ENCODE peak calls at places on chromosomes 4 and X, in nine cellular contexts. E is mammary epithelial cell, B is upper lobe of right lung, J is neural progenitor cell, O is Calu3, A is mesothelial cell of epicardium, I is omental fat pad, M is HCT116, U is PC-3. Y is an unnamed sample.

GRCh38 chr4:146959692-146960091 is 14.0 kb upstream of the TTC29 start:
- DNase-seq in E (no peak), B (no peak), J (no peak), O (no peak), A (no peak), I (no peak), M (no peak), U (peak; percentile 17), Y (no peak)

GRCh38 chrX:139759637-139760036 is 51.7 kb upstream of the MCF2 start:
- DNase-seq in E (peak; percentile 15), B (no peak), J (peak; percentile 24), O (peak; percentile 5), A (no peak), I (no peak), M (no peak), U (peak; percentile 56), Y (no peak)

GRCh38 chrX:74420194-74421035 is 878 bp upstream of the SLC16A2 start:
- DNase-seq in E (peak; percentile 66), B (peak; percentile 79), J (peak; percentile 78), O (peak; percentile 43), A (peak; percentile 66), I (no peak), M (no peak), U (peak; percentile 70), Y (peak; percentile 48)

GRCh38 chr4:121769341-121769740 is 4.4 kb upstream of the SMIM43 start:
- DNase-seq in E (no peak), B (no peak), J (no peak), O (no peak), A (no peak), I (no peak), M (no peak), U (no peak), Y (no peak)

GRCh38 chr4:38865445-38865844 is 2.2 kb upstream of the FAM114A1 start:
- DNase-seq in E (no peak), B (no peak), J (no peak), O (no peak), A (no peak), I (no peak), M (no peak), U (no peak), Y (no peak)

GRCh38 chrX:50448565-50448964 is 22.1 kb downstream of the DGKK start:
- DNase-seq in E (peak; percentile 78), B (no peak), J (no peak), O (peak; percentile 63), A (no peak), I (no peak), M (peak; percentile 69), U (peak; percentile 81), Y (no peak)

GRCh38 chr4:163548481-163549243 is 54.2 kb downstream of the TMA16 start:
- DNase-seq in E (peak; percentile 29), B (no peak), J (peak; percentile 70), O (peak; percentile 18), A (no peak), I (no peak), M (no peak), U (peak; percentile 65), Y (no peak)

GRCh38 chr4:53646792-53647191 is 55.5 kb upstream of the LNX1 start:
- DNase-seq in E (no peak), B (no peak), J (no peak), O (no peak), A (no peak), I (no peak), M (no peak), U (peak; percentile 47), Y (no peak)

GRCh38 chr4:110005461-110006056 is 92.9 kb downstream of the EGF start:
- DNase-seq in E (peak; percentile 72), B (no peak), J (peak; percentile 68), O (no peak), A (no peak), I (no peak), M (peak; percentile 57), U (peak; percentile 72), Y (no peak)

GRCh38 chr4:107131295-107131694 is 95.2 kb upstream of the DKK2 start:
- DNase-seq in E (no peak), B (no peak), J (no peak), O (no peak), A (no peak), I (no peak), M (no peak), U (no peak), Y (no peak)

GRCh38 chr4:153513596-153513995 is 47.4 kb downstream of the TMEM131L start:
- DNase-seq in E (no peak), B (no peak), J (no peak), O (no peak), A (no peak), I (no peak), M (peak; percentile 62), U (peak; percentile 52), Y (no peak)

GRCh38 chrX:13295841-13296240 is 24.0 kb downstream of the ATXN3L start:
- DNase-seq in E (no peak), B (no peak), J (no peak), O (no peak), A (no peak), I (no peak), M (no peak), U (no peak), Y (no peak)

GRCh38 chrX:17519349-17519748 is 144.3 kb downstream of the NHS start:
- DNase-seq in E (no peak), B (no peak), J (no peak), O (no peak), A (no peak), I (no peak), M (no peak), U (no peak), Y (no peak)

DNA sequence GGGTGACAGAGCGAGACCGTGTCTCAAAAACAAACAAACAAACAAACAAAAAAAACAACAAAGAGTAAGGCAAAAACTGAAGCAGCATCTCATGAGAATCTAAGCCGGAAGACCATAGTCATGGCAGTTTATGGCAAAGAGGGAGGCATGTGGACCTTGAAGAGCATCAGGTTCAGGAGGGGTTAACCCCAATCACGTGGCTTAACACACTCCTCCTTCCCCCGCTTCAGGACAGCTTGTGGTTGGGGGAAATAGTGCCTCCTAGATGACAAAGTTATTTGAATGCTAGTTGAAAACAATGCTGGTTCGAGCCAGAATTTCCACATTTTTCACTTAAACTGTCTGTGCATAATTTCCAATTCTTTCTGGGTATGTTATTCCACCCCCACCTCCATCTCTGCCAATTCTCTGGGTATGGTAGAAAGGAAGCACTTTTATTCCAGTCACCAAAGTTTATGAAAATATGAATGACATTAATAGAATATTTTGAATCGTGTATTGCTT is 11.7 kb upstream of the MAP7D3 start:
- DNase-seq in E (no peak), B (no peak), J (no peak), O (no peak), A (no peak), I (no peak), M (no peak), U (no peak), Y (no peak)
- TF ChIP-seq CTCF in E (no peak), B (no peak), J (no peak), O (no peak), A (no peak), I (no peak), M (no peak), U (no peak), Y (no peak)

DNA sequence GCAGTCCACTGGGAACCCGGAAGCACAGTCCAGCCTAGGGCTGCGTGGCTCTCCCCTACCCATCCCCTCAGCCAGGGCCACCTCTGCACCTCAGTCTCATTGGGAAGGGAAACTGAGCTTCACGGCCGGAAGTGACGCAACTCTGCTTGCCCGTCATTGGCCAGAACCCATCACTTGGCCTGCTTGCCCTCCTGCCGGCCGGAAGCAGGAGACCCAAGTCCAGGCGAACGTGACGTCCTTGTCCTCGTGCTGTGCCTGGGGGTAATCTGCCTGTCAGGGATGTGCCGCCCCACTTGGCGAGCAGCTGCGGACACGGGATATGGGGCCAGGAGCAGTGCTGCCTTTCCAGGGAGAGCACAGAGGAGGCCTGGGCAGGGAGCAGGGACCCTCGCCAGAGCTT is 31.2 kb downstream of the ZFYVE28 start:
- DNase-seq in E (no peak), B (no peak), J (no peak), O (no peak), A (no peak), I (no peak), M (no peak), U (no peak), Y (no peak)
- TF ChIP-seq CTCF in E (no peak), B (no peak), J (no peak), O (no peak), A (no peak), I (no peak), M (no peak), U (no peak), Y (no peak)

DNA sequence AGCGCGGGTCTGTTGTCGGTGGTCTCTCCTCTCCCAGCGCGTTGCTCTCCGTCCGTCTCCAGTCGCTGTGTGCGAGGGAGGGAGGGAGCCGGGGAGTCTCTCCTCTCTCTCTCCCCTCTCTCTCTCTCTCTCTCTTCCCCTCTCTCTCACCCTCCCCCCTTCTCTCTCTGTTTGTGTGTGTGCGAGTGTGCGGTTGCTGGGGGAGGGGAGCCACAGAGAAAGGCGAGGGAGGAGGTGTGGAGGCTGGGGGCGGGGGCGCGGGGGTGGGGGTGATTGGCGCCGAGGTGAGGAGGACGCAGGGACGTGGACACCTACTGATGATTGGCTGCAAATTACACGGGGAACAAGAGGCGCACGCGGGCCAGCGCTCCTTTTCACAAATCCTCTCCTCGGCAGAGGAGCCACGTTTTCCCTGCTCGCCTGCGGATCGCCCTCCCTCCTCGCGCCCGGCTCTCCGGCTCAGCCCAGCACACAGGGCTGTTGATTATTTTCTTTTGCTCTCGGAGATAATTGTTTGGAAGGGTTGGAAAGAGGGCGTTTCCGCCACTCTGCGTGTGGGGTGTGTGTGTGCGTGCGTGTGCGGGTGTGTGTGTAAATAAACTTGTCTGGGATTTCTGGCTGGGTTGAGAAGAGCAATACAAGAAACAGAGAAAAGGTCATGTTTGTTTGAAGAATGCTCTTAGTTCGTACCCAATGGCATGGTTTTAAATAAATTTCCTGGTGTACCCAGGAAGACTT is at the start of gene CXXC4:
- DNase-seq in E (peak; percentile 2), B (peak; percentile 80), J (peak; percentile 94), O (peak; percentile 51), A (peak; percentile 71), I (no peak), M (peak; percentile 23), U (no peak), Y (peak; percentile 66)
- TF ChIP-seq CTCF in E (no peak), B (no peak), J (no peak), O (no peak), A (no peak), I (no peak), M (no peak), U (no peak), Y (no peak)

GRCh38 chrX:120774611-120775010 is 101.1 kb downstream of the CT47B1 start:
- DNase-seq in E (no peak), B (no peak), J (no peak), O (no peak), A (no peak), I (no peak), M (no peak), U (no peak), Y (no peak)

GRCh38 chrX:120768254-120768653 is 107.4 kb downstream of the CT47B1 start:
- DNase-seq in E (no peak), B (no peak), J (no peak), O (no peak), A (no peak), I (no peak), M (no peak), U (peak; percentile 4), Y (no peak)

GRCh38 chrX:120768681-120769080 is 107.0 kb downstream of the CT47B1 start:
- DNase-seq in E (peak; percentile 12), B (no peak), J (no peak), O (no peak), A (no peak), I (no peak), M (no peak), U (peak; percentile 80), Y (no peak)

GRCh38 chrX:120773801-120774200 is 101.9 kb downstream of the CT47B1 start:
- DNase-seq in E (no peak), B (no peak), J (no peak), O (no peak), A (no peak), I (no peak), M (no peak), U (no peak), Y (no peak)

GRCh38 chrX:120769576-120770341 is 105.9 kb downstream of the CT47B1 start:
- DNase-seq in E (peak; percentile 64), B (no peak), J (peak; percentile 37), O (peak; percentile 19), A (no peak), I (no peak), M (peak; percentile 16), U (peak; percentile 82), Y (no peak)
- TF ChIP-seq CTCF in E (peak; percentile 46), B (peak; percentile 20), J (peak; percentile 46), O (no peak), A (peak; percentile 21), I (no peak), M (peak; percentile 45), U (peak; percentile 70), Y (peak; percentile 35)

Y was measured in progenitor cell of endocrine pancreas.